ENCODE peak calls at places on chromosomes 6 and 20, in seven cellular contexts. X, E, V, H, C, Z and G are unnamed samples.

GRCh38 chr6:41625442-41625841 is 12.8 kb upstream of the MDFI start:
- DNase-seq in Z (no peak), V (no peak), C (no peak), E (no peak), X (peak; percentile 60), H (no peak), G (no peak)

GRCh38 chr20:57582432-57583288 is 21.8 kb downstream of the PCK1 start:
- DNase-seq in V (peak; percentile 63), Z (no peak), E (peak; percentile 45), X (peak; percentile 93), H (no peak), C (peak; percentile 71), G (peak; percentile 43)

GRCh38 chr20:19757487-19757972 is 528 bp upstream of the RIN2 start:
- DNase-seq in V (peak; percentile 83), C (peak; percentile 87), X (peak; percentile 94), H (peak; percentile 85), Z (peak; percentile 59), E (peak; percentile 88), G (peak; percentile 83)

GRCh38 chr20:57698867-57699275 is 10.9 kb downstream of the PMEPA1 start:
- DNase-seq in X (no peak), E (no peak), C (no peak), V (no peak), Z (peak; percentile 80), H (no peak), G (no peak)

GRCh38 chr6:48212501-48212900 is 101.5 kb upstream of the PTCHD4 start:
- DNase-seq in E (no peak), C (no peak), X (no peak), Z (no peak), V (no peak), H (no peak), G (no peak)

GRCh38 chr6:134519456-134519855 is 201.5 kb upstream of the SGK1 start:
- DNase-seq in C (peak; percentile 22), V (no peak), E (peak; percentile 84), X (no peak), H (peak; percentile 74), Z (no peak), G (peak; percentile 35)

GRCh38 chr6:17584241-17584803 is 15.8 kb upstream of the FAM8A1 start:
- DNase-seq in C (peak; percentile 67), Z (peak; percentile 54), E (no peak), X (peak; percentile 79), H (peak; percentile 29), V (no peak), G (peak; percentile 38)

GRCh38 chr20:3931664-3932063 is 42.5 kb downstream of the PANK2 start:
- DNase-seq in H (no peak), E (no peak), Z (no peak), X (no peak), C (no peak), V (no peak), G (no peak)

GRCh38 chr6:159451051-159451450 is 242.0 kb downstream of the SOD2 start:
- DNase-seq in H (no peak), Z (no peak), E (no peak), C (no peak), X (no peak), V (no peak), G (no peak)

GRCh38 chr20:52943185-52943841 is 28.8 kb upstream of the TSHZ2 start:
- DNase-seq in X (no peak), V (no peak), Z (no peak), E (no peak), H (no peak), C (no peak), G (no peak)

GRCh38 chr6:110878751-110879539 is 4.4 kb downstream of the AMD1 start:
- DNase-seq in X (no peak), H (peak; percentile 33), V (no peak), C (no peak), Z (no peak), E (no peak), G (peak; percentile 71)

GRCh38 chr6:50842861-50843384 is 24.3 kb downstream of the TFAP2B start:
- DNase-seq in C (no peak), Z (no peak), H (no peak), X (no peak), E (no peak), V (peak; percentile 70), G (no peak)

GRCh38 chr20:62352402-62353288 is 14.5 kb downstream of the LAMA5 start:
- DNase-seq in Z (no peak), C (peak; percentile 83), X (peak; percentile 96), V (no peak), H (no peak), E (no peak), G (peak; percentile 85)

GRCh38 chr6:36195471-36196048 is 984 bp upstream of the BRPF3 start:
- DNase-seq in H (no peak), Z (no peak), V (no peak), X (no peak), C (no peak), E (no peak), G (no peak)

GRCh38 chr6:36197739-36198221 is 1.2 kb downstream of the BRPF3 start:
- DNase-seq in C (peak; percentile 31), E (peak; percentile 80), Z (no peak), X (no peak), V (no peak), H (no peak), G (no peak)

GRCh38 chr6:36198986-36199385 is 2.4 kb downstream of the BRPF3 start:
- DNase-seq in Z (no peak), E (no peak), V (no peak), X (no peak), C (no peak), H (no peak), G (no peak)

GRCh38 chr6:36196880-36197548 is 470 bp downstream of the BRPF3 start:
- DNase-seq in H (peak; percentile 99), Z (peak; percentile 99), C (peak; percentile 99), V (peak; percentile 100), X (peak; percentile 99), E (peak; percentile 100), G (peak; percentile 100)

DNA sequence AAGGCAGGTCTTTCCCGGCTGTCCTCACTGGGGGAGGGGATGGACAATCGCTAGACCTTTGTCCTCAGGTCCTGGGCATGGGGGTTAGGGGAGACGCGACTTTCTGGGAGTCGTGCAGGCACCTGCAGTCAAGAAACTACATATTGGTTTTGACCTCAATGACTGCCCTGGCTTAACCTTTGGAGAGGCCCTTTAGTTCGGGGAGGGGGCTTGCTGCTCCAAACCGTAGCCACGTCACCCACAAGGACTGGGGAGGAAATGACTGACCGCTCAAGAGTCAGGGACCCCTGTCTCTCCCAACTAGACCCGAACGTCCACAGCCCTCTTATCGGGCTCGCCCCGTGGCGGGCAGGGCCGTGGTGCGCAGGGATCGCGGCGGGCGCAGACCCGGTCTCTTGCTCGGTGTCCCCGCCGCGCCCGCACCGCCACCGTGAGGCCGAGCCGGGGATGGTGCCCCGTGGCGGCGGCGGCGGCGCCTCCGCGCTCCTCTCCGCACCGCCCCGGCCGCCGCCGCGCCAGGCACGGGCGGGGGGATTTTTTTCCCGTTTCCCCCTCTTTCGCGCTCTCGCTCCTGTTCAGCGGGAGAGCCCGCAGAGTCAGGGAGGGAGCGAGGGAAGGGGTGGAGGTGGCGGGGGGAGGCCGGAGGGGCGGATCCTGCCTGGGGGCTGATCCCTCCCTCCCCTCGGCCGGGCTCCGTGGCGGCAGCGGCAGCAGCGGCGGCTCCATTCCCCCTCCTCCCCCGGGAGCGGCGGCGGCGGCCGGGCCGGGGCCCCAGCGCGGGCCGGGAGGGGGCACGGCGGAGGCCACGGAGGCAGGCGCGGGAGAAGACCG is at the start of gene BRPF3:
- DNase-seq in V (peak; percentile 85), H (peak; percentile 87), Z (peak; percentile 74), E (peak; percentile 97), X (peak; percentile 92), C (peak; percentile 78), G (peak; percentile 75)
- TF ChIP-seq POLR2A in V (peak; percentile 64), H (peak; percentile 33), Z (peak; percentile 47), E (no peak), X (no peak), C (no peak), G (no peak)

DNA sequence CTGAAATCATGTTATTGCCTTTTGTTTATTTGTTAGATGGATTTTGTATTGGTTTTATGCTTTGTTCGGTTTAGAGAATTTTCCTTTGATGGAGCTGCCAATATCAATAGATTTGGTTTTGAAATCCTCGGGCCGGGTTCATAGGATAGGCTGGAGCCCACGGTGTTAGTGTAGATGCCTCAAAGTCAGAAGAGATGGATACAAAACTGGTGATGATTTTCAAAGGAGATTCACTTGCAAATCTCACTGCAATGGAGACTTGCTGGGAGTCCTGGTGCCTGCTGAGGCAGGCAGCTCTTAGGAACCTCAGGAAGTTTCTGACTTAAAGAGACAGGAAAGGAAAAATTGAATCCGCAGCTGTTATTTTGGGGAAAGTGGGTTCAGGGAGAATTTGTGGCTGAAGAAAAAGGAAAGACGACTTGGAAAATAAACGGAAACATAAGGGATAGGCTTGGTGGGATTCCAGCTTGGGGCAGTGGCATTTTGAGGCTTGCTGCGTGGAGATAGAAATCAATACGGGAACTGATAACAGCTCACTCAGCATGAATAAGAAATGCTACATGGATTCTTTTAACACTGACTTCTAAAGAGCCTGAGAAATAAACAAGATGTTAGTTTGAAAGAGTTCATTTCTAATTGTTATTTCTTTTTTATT is 241.6 kb downstream of the PHACTR1 start:
- DNase-seq in V (no peak), Z (peak; percentile 15), X (no peak), E (no peak), C (no peak), H (no peak), G (no peak)
- TF ChIP-seq POLR2A in V (no peak), Z (no peak), X (no peak), E (no peak), C (no peak), H (no peak), G (no peak)

GRCh38 chr6:71420693-71421328 is 132.2 kb downstream of the OGFRL1 start:
- DNase-seq in V (peak; percentile 91), H (peak; percentile 97), X (peak; percentile 99), C (peak; percentile 96), E (peak; percentile 90), Z (peak; percentile 75), G (peak; percentile 98)
- TF ChIP-seq POLR2A in V (peak; percentile 36), H (peak; percentile 96), X (peak; percentile 90), C (peak; percentile 93), E (peak; percentile 74), Z (peak; percentile 97), G (peak; percentile 47)

GRCh38 chr6:137874204-137875001 is 7.3 kb downstream of the TNFAIP3 start:
- DNase-seq in C (no peak), H (peak; percentile 78), E (no peak), X (no peak), Z (no peak), V (no peak), G (no peak)
- TF ChIP-seq POLR2A in C (no peak), H (peak; percentile 52), E (no peak), X (no peak), Z (no peak), V (no peak), G (no peak)

GRCh38 chr6:91340998-91341397 is 754.1 kb upstream of the MAP3K7 start:
- DNase-seq in H (no peak), C (no peak), V (no peak), X (no peak), E (no peak), Z (no peak), G (no peak)

GRCh38 chr6:91341473-91341872 is 754.6 kb upstream of the MAP3K7 start:
- DNase-seq in Z (no peak), X (no peak), H (no peak), C (no peak), E (no peak), V (no peak), G (no peak)

DNA sequence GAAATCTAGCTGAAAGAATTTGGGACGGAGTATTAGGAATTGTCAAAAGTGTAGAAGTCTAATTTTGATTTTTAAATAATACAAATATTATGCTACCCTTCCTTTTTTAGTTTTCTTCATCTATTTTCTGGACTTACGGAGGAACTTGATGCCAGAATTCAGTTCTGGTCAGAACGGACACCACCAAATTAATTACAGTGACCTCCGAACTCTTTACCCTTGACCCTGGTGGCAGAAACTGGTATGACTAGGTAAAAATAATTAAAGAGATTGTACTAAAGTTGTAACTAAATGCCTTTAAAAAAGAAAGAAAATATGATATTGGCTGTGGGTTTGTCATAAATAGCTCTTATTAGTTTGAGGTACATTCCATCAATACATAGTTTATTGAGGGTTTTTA is 751.1 kb upstream of the MAP3K7 start:
- DNase-seq in X (no peak), Z (no peak), E (no peak), H (no peak), C (no peak), V (no peak), G (no peak)
- TF ChIP-seq POLR2A in X (no peak), Z (no peak), E (no peak), H (no peak), C (no peak), V (no peak), G (no peak)